ENCODE peak calls at places on chromosome 13, in six cellular contexts. One of them, this sample, is unnamed.

GRCh38 chr13:106610511-106610910 is 42.6 kb upstream of the ARGLU1 start:
- DNase-seq in OCI-LY7: no peak
- DNase-seq in ascending aorta: no peak
- DNase-seq in left ventricle myocardium inferior: no peak
- DNase-seq in HL-60: no peak
- DNase-seq in aorta: no peak
- DNase-seq in this sample: no peak

GRCh38 chr13:52061587-52061986 is 37.1 kb downstream of the UTP14C start:
- DNase-seq in OCI-LY7: no peak
- DNase-seq in ascending aorta: no peak
- DNase-seq in left ventricle myocardium inferior: no peak
- DNase-seq in HL-60: no peak
- DNase-seq in aorta: no peak
- DNase-seq in this sample: no peak

GRCh38 chr13:98048263-98048662 is 94.6 kb upstream of the FARP1 start:
- DNase-seq in OCI-LY7: no peak
- DNase-seq in ascending aorta: no peak
- DNase-seq in left ventricle myocardium inferior: no peak
- DNase-seq in HL-60: no peak
- DNase-seq in aorta: no peak
- DNase-seq in this sample: no peak

GRCh38 chr13:48749699-48750473 is 96.2 kb downstream of the CYSLTR2 start:
- DNase-seq in OCI-LY7: peak
- DNase-seq in ascending aorta: peak
- DNase-seq in left ventricle myocardium inferior: peak
- DNase-seq in HL-60: no peak
- DNase-seq in aorta: peak
- DNase-seq in this sample: peak

GRCh38 chr13:29509999-29510586 is 85.4 kb downstream of the SLC7A1 start:
- DNase-seq in OCI-LY7: no peak
- DNase-seq in ascending aorta: no peak
- DNase-seq in left ventricle myocardium inferior: no peak
- DNase-seq in HL-60: no peak
- DNase-seq in aorta: no peak
- DNase-seq in this sample: no peak

GRCh38 chr13:56501750-56502149 is 639.0 kb upstream of the PRR20A start:
- DNase-seq in OCI-LY7: no peak
- DNase-seq in ascending aorta: no peak
- DNase-seq in left ventricle myocardium inferior: no peak
- DNase-seq in HL-60: no peak
- DNase-seq in aorta: no peak
- DNase-seq in this sample: no peak

GRCh38 chr13:25046985-25047660 is 48.8 kb upstream of the PABPC3 start:
- DNase-seq in OCI-LY7: no peak
- DNase-seq in ascending aorta: no peak
- DNase-seq in left ventricle myocardium inferior: no peak
- DNase-seq in HL-60: no peak
- DNase-seq in aorta: no peak
- DNase-seq in this sample: no peak

GRCh38 chr13:113545931-113546516 is 38.5 kb upstream of the TFDP1 start:
- DNase-seq in OCI-LY7: no peak
- DNase-seq in ascending aorta: no peak
- DNase-seq in left ventricle myocardium inferior: no peak
- DNase-seq in HL-60: no peak
- DNase-seq in aorta: no peak
- DNase-seq in this sample: no peak

GRCh38 chr13:70623260-70623659 is 515.0 kb upstream of the KLHL1 start:
- DNase-seq in OCI-LY7: peak
- DNase-seq in ascending aorta: no peak
- DNase-seq in left ventricle myocardium inferior: no peak
- DNase-seq in HL-60: no peak
- DNase-seq in aorta: no peak
- DNase-seq in this sample: no peak

DNA sequence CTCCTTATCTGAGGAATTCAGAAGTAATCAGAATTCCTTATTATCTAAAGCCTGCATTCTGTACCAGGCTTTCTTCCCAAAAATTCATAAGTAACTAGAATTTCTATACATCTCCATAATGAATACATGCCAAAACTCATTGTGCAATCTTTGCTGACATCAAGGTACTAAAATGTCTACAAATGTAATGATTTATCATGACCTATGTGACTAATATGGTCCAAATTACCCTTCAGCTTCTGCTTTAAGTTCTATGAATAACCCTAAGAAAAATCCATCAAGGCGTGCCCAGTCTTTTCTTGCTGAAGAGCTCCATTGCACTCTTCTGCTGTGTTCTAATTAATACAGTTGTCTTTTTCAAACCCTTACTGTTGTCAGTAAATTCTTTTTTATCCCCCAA is 58.5 kb upstream of the SLITRK1 start:
- DNase-seq in OCI-LY7: no peak
- DNase-seq in ascending aorta: no peak
- DNase-seq in left ventricle myocardium inferior: no peak
- DNase-seq in HL-60: no peak
- DNase-seq in aorta: no peak
- DNase-seq in this sample: no peak
- H3K27ac ChIP-seq in OCI-LY7: no peak
- H3K27ac ChIP-seq in ascending aorta: no peak
- H3K27ac ChIP-seq in left ventricle myocardium inferior: no peak
- H3K27ac ChIP-seq in HL-60: no peak
- H3K27ac ChIP-seq in aorta: no peak
- H3K27ac ChIP-seq in this sample: no peak

GRCh38 chr13:40814803-40815202 is 25.4 kb downstream of the SLC25A15 start:
- DNase-seq in OCI-LY7: no peak
- DNase-seq in ascending aorta: no peak
- DNase-seq in left ventricle myocardium inferior: no peak
- DNase-seq in HL-60: no peak
- DNase-seq in aorta: no peak
- DNase-seq in this sample: no peak
- H3K27ac ChIP-seq in OCI-LY7: no peak
- H3K27ac ChIP-seq in ascending aorta: no peak
- H3K27ac ChIP-seq in left ventricle myocardium inferior: no peak
- H3K27ac ChIP-seq in HL-60: no peak
- H3K27ac ChIP-seq in aorta: no peak
- H3K27ac ChIP-seq in this sample: no peak

GRCh38 chr13:73337511-73337910 is 278.7 kb downstream of the KLF5 start:
- DNase-seq in OCI-LY7: no peak
- DNase-seq in ascending aorta: no peak
- DNase-seq in left ventricle myocardium inferior: no peak
- DNase-seq in HL-60: no peak
- DNase-seq in aorta: no peak
- DNase-seq in this sample: no peak
- H3K27ac ChIP-seq in OCI-LY7: no peak
- H3K27ac ChIP-seq in ascending aorta: no peak
- H3K27ac ChIP-seq in left ventricle myocardium inferior: no peak
- H3K27ac ChIP-seq in HL-60: no peak
- H3K27ac ChIP-seq in aorta: no peak
- H3K27ac ChIP-seq in this sample: no peak

DNA sequence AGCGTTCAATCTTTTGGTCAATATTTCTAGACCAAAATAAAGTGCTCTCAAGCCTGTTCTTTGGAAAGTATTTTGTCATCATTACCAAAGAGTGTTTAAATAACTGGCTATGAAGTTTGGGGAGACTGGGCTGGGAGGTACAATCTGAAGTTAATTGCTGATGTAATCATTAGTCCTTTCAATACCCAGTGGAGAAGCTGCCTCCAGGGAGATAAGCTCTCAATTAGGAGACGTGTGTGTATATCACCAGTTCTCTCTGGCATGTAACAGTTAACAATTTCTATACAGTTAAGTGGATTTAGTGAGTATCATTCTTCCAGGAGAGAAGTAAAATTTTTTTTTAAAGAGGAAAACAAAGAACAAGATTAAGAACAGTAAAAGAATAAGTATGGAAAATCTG is 1.4 kb downstream of the COL4A1 start:
- DNase-seq in OCI-LY7: no peak
- DNase-seq in ascending aorta: no peak
- DNase-seq in left ventricle myocardium inferior: no peak
- DNase-seq in HL-60: no peak
- DNase-seq in aorta: no peak
- DNase-seq in this sample: no peak
- H3K27ac ChIP-seq in OCI-LY7: no peak
- H3K27ac ChIP-seq in ascending aorta: peak
- H3K27ac ChIP-seq in left ventricle myocardium inferior: peak
- H3K27ac ChIP-seq in HL-60: no peak
- H3K27ac ChIP-seq in aorta: no peak
- H3K27ac ChIP-seq in this sample: no peak

This sample was measured in CD4-positive, alpha-beta T cell.